ENCODE peak calls at places on chromosomes 2 and 18, in eight cellular contexts. M is heart left ventricle, O is body of pancreas, P is mammary epithelial cell, W is coronary artery, L is lower lobe of right lung, C is PC-9, I is ovary. D is an unnamed sample.

GRCh38 chr18:74378179-74378682 is 62.6 kb downstream of the C18orf63 start:
- DNase-seq in W (peak; percentile 87), L (no peak), I (no peak), P (no peak), M (peak; percentile 39), C (no peak), O (no peak), D (no peak)

GRCh38 chr2:130846686-130847375 is 10.1 kb downstream of the ARHGEF4 start:
- DNase-seq in M (no peak), O (no peak), L (no peak), I (no peak), W (no peak), C (no peak), P (peak; percentile 81), D (peak; percentile 42)

GRCh38 chr2:219029829-219030165 is 11.5 kb downstream of the CFAP65 start:
- DNase-seq in P (peak; percentile 43), I (peak; percentile 84), C (peak; percentile 58), M (peak; percentile 85), O (peak; percentile 86), W (no peak), L (peak; percentile 85), D (peak; percentile 33)

GRCh38 chr18:59874166-59874565 is 25.6 kb upstream of the PMAIP1 start:
- DNase-seq in O (no peak), C (peak; percentile 80), L (no peak), W (no peak), P (peak; percentile 61), M (no peak), I (no peak), D (peak; percentile 81)

GRCh38 chr2:135424849-135425248 is 106.2 kb downstream of the ZRANB3 start:
- DNase-seq in M (no peak), I (no peak), C (no peak), P (no peak), O (no peak), W (no peak), L (no peak), D (no peak)

GRCh38 chr2:85430780-85431601 is 12.5 kb downstream of the SH2D6 start:
- DNase-seq in I (no peak), P (no peak), O (no peak), W (no peak), C (no peak), L (no peak), M (no peak), D (no peak)

GRCh38 chr18:8380926-8381325 is 228.3 kb upstream of the RAB12 start:
- DNase-seq in P (no peak), C (no peak), W (no peak), I (no peak), L (no peak), M (no peak), O (no peak), D (no peak)

GRCh38 chr2:5933669-5934068 is 241.5 kb downstream of the SOX11 start:
- DNase-seq in O (no peak), P (no peak), C (no peak), M (no peak), L (no peak), W (no peak), I (no peak), D (no peak)

GRCh38 chr2:76391663-76392062 is 680.9 kb upstream of the GCFC2 start:
- DNase-seq in P (no peak), I (no peak), L (no peak), C (no peak), W (no peak), O (peak; percentile 12), M (no peak), D (no peak)

GRCh38 chr18:24270358-24270936 is 127.2 kb downstream of the OSBPL1A start:
- DNase-seq in I (no peak), M (no peak), O (no peak), W (no peak), C (no peak), L (no peak), P (no peak), D (no peak)

GRCh38 chr18:80172056-80172455 is 63.0 kb downstream of the ADNP2 start:
- DNase-seq in O (no peak), C (no peak), M (no peak), L (no peak), I (no peak), W (no peak), P (peak; percentile 17), D (no peak)

GRCh38 chr2:104852161-104852689 is 1.7 kb upstream of the POU3F3 start:
- DNase-seq in O (no peak), L (no peak), P (no peak), W (no peak), C (no peak), M (no peak), I (no peak), D (no peak)

GRCh38 chr2:102848366-102848839 is 86.6 kb downstream of the TMEM182 start:
- DNase-seq in P (peak; percentile 14), I (peak; percentile 49), W (no peak), O (peak; percentile 84), C (no peak), L (peak; percentile 87), M (peak; percentile 93), D (no peak)

GRCh38 chr18:44537521-44537920 is 143.2 kb upstream of the SETBP1 start:
- DNase-seq in C (peak; percentile 85), L (no peak), P (peak; percentile 89), M (no peak), I (no peak), O (no peak), W (no peak), D (peak; percentile 21)

GRCh38 chr2:238784671-238785527 is 63.0 kb upstream of the TWIST2 start:
- DNase-seq in L (peak; percentile 77), C (no peak), M (peak; percentile 56), O (peak; percentile 63), P (peak; percentile 34), W (no peak), I (peak; percentile 85), D (peak; percentile 27)

GRCh38 chr2:68926782-68927181 is 25.9 kb downstream of the GKN2 start:
- DNase-seq in W (no peak), I (no peak), L (no peak), M (no peak), P (no peak), C (no peak), O (no peak), D (no peak)

GRCh38 chr2:97741686-97742085 is 28.3 kb downstream of the ZAP70 start:
- DNase-seq in W (no peak), C (no peak), P (no peak), L (no peak), O (no peak), I (no peak), M (no peak), D (no peak)
- H3K4me3 ChIP-seq in W (no peak overlapping the region), C (no peak overlapping the region), P (no peak overlapping the region), L (no peak overlapping the region), O (no peak overlapping the region), I (no peak overlapping the region), M (no peak overlapping the region), D (no peak overlapping the region)

DNA sequence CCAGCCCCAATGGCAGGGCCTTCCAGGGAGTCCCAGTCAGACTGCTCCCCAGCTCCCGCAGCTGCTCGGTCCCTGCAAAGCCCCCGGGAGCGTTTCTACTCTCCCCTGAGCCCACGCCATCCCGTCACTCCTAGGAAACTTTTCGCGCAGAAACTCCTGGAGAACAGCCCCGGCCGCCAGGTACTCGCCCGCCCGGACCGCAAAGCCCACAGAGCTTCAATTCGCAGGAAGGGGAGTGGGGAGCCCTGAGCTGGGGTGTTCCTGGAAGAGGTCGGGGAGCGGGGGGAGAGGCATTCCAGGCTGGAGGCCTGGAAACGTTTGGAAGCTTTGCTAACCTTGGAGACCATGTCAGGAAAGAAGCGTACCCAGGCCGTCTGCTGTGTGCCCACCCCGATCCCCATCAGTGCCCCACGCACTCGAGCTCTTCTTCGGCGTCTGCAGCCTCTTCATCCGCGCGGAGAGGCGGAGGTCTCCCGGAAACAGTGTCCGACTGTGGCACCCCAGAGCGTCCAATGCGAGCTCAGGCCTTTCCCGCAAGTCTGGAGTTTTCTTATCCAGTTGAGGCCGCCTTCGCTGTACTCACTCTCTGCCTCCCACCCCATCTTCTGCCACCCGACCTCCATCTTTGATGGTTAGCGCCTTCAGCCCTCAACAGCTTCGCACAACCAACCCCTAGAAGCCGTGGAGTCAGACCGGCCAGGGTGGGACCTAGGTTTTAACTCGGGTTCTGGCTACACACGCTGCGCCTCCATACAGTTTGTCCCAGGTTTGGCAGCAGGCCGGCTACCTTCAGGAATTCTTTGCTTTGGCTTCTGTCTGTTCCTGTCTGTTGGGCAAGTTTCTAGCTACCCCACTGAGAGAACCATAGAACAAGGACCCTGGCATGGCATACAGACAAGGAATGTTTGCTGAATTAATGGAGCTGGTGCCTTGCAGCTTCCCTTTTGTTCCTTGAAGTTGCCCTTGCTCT is 3.7 kb downstream of the PCGF1 start:
- DNase-seq in L (no peak), C (no peak), O (no peak), M (no peak), W (no peak), P (no peak), I (peak; percentile 23), D (no peak)
- TF ChIP-seq CTCF in L (no peak), C (no peak), O (no peak), M (no peak), W (no peak), P (no peak), I (no peak), D (no peak)

GRCh38 chr2:195646424-195646823 is 10.6 kb upstream of the SLC39A10 start:
- DNase-seq in I (no peak), C (no peak), W (no peak), L (no peak), O (no peak), P (no peak), M (no peak), D (no peak)

GRCh38 chr2:195642677-195643063 is 14.4 kb upstream of the SLC39A10 start:
- DNase-seq in I (no peak), P (no peak), W (no peak), C (no peak), L (no peak), O (no peak), M (no peak), D (no peak)

GRCh38 chr2:195642027-195642676 is 14.9 kb upstream of the SLC39A10 start:
- DNase-seq in L (no peak), P (no peak), I (no peak), C (no peak), W (no peak), M (no peak), O (no peak), D (no peak)

GRCh38 chr2:195647302-195647701 is 9.7 kb upstream of the SLC39A10 start:
- DNase-seq in P (no peak), I (no peak), C (no peak), W (no peak), O (no peak), M (no peak), L (no peak), D (no peak)

GRCh38 chr2:195645413-195645812 is 11.6 kb upstream of the SLC39A10 start:
- DNase-seq in W (no peak), P (no peak), C (no peak), O (no peak), M (no peak), I (no peak), L (no peak), D (no peak)
- H3K27ac ChIP-seq in W (no peak overlapping the region), P (no peak overlapping the region), C (no peak overlapping the region), O (no peak overlapping the region), M (no peak overlapping the region), I (no peak overlapping the region), L (no peak overlapping the region), D (no peak overlapping the region)

DNA sequence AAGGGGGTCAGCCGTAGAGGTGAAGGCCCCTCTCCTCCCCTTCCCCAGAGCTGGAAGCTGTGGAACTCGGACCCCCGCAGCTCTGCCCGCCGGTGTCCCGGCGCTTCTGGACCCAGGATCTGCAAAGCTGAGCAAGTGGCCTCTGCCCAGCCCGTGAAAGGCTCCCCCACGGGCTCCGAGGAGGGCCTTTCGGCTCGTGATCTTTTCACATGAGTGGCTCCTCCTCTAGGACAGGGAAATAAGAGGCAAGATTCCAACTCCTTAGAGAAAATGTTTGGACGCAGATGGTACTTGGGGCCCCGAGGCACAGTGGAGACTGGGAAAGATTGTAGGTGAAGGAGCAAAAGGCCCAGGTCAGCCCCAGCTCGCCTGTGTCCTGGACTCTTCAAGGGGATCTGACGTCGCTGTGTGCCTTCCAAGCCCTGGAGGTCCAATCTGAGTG is 48.2 kb upstream of the SP3 start:
- DNase-seq in W (no peak), L (peak; percentile 55), M (peak; percentile 58), O (no peak), P (no peak), C (no peak), I (peak; percentile 82), D (no peak)
- H3K4me3 ChIP-seq in W (peak overlapping the region; percentile 68), L (peak overlapping the region; percentile 63), M (peak overlapping the region; percentile 55), O (no peak overlapping the region), P (peak overlapping the region; percentile 40), C (no peak overlapping the region), I (peak overlapping the region; percentile 52), D (peak overlapping the region; percentile 53)